ENCODE peak calls at places on chromosomes 11 and 22, in eight cellular contexts. V is stomach; P is naive thymus-derived CD8-positive, alpha-beta T cell; J is activated naive CD4-positive, alpha-beta T cell; G is NCI-H345; E is OCI-LY7; X is prostate gland; Z is NCI-H1417 treated with DMSO at 0.1 percent for 48 hours. M is an unnamed sample.
A peak's percentile ranks its signal among the peaks of the same experiment; 100 is the strongest.

GRCh38 chr11:44851496-44851895 is 99.2 kb downstream of the TP53I11 start:
- DNase-seq in V (no peak), P (no peak), J (no peak), G (peak; percentile 26), E (no peak), X (no peak), Z (no peak), M (no peak)

GRCh38 chr11:113957016-113957415 is 17.9 kb upstream of the HTR3A start:
- DNase-seq in V (no peak), P (no peak), J (no peak), G (peak; percentile 21), E (no peak), X (no peak), Z (no peak), M (no peak)

GRCh38 chr11:63699906-63700305 is 18.6 kb downstream of the RTN3 start:
- DNase-seq in V (no peak), P (no peak), J (no peak), G (no peak), E (no peak), X (no peak), Z (no peak), M (no peak)

GRCh38 chr22:48808038-48808960 is 1019.4 kb downstream of the BRD1 start:
- DNase-seq in V (no peak), P (no peak), J (no peak), G (no peak), E (no peak), X (no peak), Z (no peak), M (no peak)

GRCh38 chr11:132719684-132720083 is 812.6 kb downstream of the OPCML start:
- DNase-seq in V (no peak), P (no peak), J (no peak), G (no peak), E (no peak), X (no peak), Z (no peak), M (no peak)

GRCh38 chr11:74989269-74989655 is 529 bp downstream of the NEU3 start:
- DNase-seq in V (no peak), P (no peak), J (no peak), G (peak; percentile 20), E (peak; percentile 31), X (no peak), Z (no peak), M (no peak)

GRCh38 chr11:11411401-11411985 is 58.4 kb upstream of the CSNK2A3 start:
- DNase-seq in V (no peak), P (no peak), J (no peak), G (no peak), E (no peak), X (peak; percentile 22), Z (no peak), M (no peak)

GRCh38 chr11:78821371-78822306 is 247.0 kb upstream of the NARS2 start:
- DNase-seq in V (no peak), P (no peak), J (no peak), G (no peak), E (no peak), X (no peak), Z (no peak), M (no peak)

GRCh38 chr22:27108425-27109114 is 451.2 kb downstream of the MIAT start:
- DNase-seq in V (peak; percentile 39), P (no peak), J (no peak), G (peak; percentile 64), E (no peak), X (no peak), Z (no peak), M (peak; percentile 44)

GRCh38 chr11:123580137-123580536 is 74.3 kb downstream of the SCN3B start:
- DNase-seq in V (no peak), P (no peak), J (no peak), G (no peak), E (no peak), X (no peak), Z (no peak), M (no peak)

GRCh38 chr11:110123003-110123402 is 29.8 kb downstream of the ZC3H12C start:
- DNase-seq in V (no peak), P (no peak), J (no peak), G (no peak), E (no peak), X (no peak), Z (no peak), M (no peak)

GRCh38 chr22:28989912-28990311 is 71.7 kb downstream of the C22orf31 start:
- DNase-seq in V (no peak), P (no peak), J (no peak), G (no peak), E (no peak), X (no peak), Z (no peak), M (no peak)